ENCODE peak calls at places on chromosomes 12 and 14, in ten cellular contexts. E, Z, L, B, P, A, C, U, G and M are unnamed samples.

GRCh38 chr12:108854055-108854452 is 3.3 kb downstream of the SSH1 start:
- DNase-seq in Z (no peak), G (peak; percentile 79), B (peak; percentile 82), E (peak; percentile 49), C (no peak), U (peak; percentile 92), P (no peak), L (no peak), A (no peak), M (no peak)

GRCh38 chr14:68571073-68571703 is 221.7 kb downstream of the ZFP36L1 start:
- DNase-seq in C (no peak), Z (no peak), A (no peak), L (no peak), B (no peak), U (no peak), E (no peak), G (no peak), P (no peak), M (no peak)

GRCh38 chr14:97943619-97944018 is 1146.4 kb downstream of the VRK1 start:
- DNase-seq in B (no peak), C (no peak), A (no peak), E (no peak), G (no peak), U (no peak), Z (no peak), L (no peak), P (no peak), M (no peak)

GRCh38 chr14:92719421-92719820 is 29.0 kb downstream of the LGMN start:
- DNase-seq in P (no peak), G (no peak), A (no peak), L (no peak), E (no peak), B (no peak), Z (no peak), C (no peak), U (no peak), M (no peak)

GRCh38 chr12:70264067-70264867 is 21.0 kb downstream of the CNOT2 start:
- DNase-seq in U (no peak), Z (no peak), A (no peak), B (no peak), C (no peak), L (no peak), P (no peak), E (no peak), G (no peak), M (no peak)

GRCh38 chr12:69929531-69929930 is 104.5 kb downstream of the MYRFL start:
- DNase-seq in A (no peak), Z (no peak), U (peak; percentile 67), E (no peak), C (no peak), G (no peak), P (no peak), B (no peak), L (no peak), M (no peak)

GRCh38 chr14:76715102-76715926 is 46.0 kb upstream of the VASH1 start:
- DNase-seq in A (no peak), E (no peak), U (no peak), L (no peak), C (no peak), Z (no peak), G (no peak), P (no peak), B (no peak), M (no peak)

GRCh38 chr14:80456200-80456599 is 244.9 kb upstream of the DIO2 start:
- DNase-seq in C (no peak), B (no peak), Z (no peak), E (no peak), U (peak; percentile 65), P (no peak), A (no peak), G (no peak), L (no peak), M (no peak)

GRCh38 chr14:59631237-59631636 is 54.6 kb upstream of the CCDC175 start:
- DNase-seq in A (no peak), B (peak; percentile 12), Z (no peak), C (no peak), L (no peak), G (no peak), P (no peak), U (no peak), E (peak; percentile 84), M (no peak)

GRCh38 chr14:94001501-94002396 is 4.6 kb downstream of the CCDC197 start:
- DNase-seq in Z (peak; percentile 41), U (peak; percentile 49), G (peak; percentile 41), E (peak; percentile 87), B (peak; percentile 73), L (peak; percentile 38), C (peak; percentile 62), A (peak; percentile 52), P (peak; percentile 61), M (peak; percentile 59)

GRCh38 chr12:12428047-12428446 is 71.2 kb downstream of the BORCS5 start:
- DNase-seq in Z (no peak), E (no peak), G (no peak), A (no peak), C (no peak), U (no peak), B (no peak), P (no peak), L (no peak), M (no peak)

GRCh38 chr14:90382491-90383125 is 14.2 kb upstream of the CALM1 start:
- DNase-seq in G (peak; percentile 74), B (peak; percentile 75), C (peak; percentile 69), U (peak; percentile 78), L (peak; percentile 60), Z (peak; percentile 55), A (peak; percentile 46), P (no peak), E (peak; percentile 83), M (peak; percentile 78)

GRCh38 chr12:91986084-91986483 is 159.6 kb downstream of the BTG1 start:
- DNase-seq in C (no peak), B (peak; percentile 39), G (no peak), P (no peak), Z (no peak), A (no peak), L (no peak), E (peak; percentile 44), U (peak; percentile 74), M (no peak)

GRCh38 chr14:64680013-64680674 is 24.1 kb upstream of the PLEKHG3 start:
- DNase-seq in Z (no peak), G (peak; percentile 54), L (no peak), P (no peak), A (no peak), E (no peak), C (no peak), B (peak; percentile 32), U (peak; percentile 24), M (no peak)

GRCh38 chr14:68627868-68628604 is 164.8 kb downstream of the ZFP36L1 start:
- DNase-seq in A (peak; percentile 41), B (no peak), U (peak; percentile 28), Z (peak; percentile 38), C (peak; percentile 71), G (no peak), L (peak; percentile 71), P (peak; percentile 34), E (peak; percentile 83), M (peak; percentile 82)

GRCh38 chr12:46366771-46367170 is 5.8 kb downstream of the SLC38A2 start:
- DNase-seq in E (no peak), P (no peak), L (no peak), B (no peak), C (no peak), U (no peak), A (no peak), G (no peak), Z (no peak), M (no peak)
- H3K4me3 ChIP-seq in E (no peak overlapping the region), P (no peak overlapping the region), L (no peak overlapping the region), B (peak overlapping the region; percentile 91), C (no peak overlapping the region), U (peak overlapping the region; percentile 64), A (no peak overlapping the region), G (peak overlapping the region; percentile 88), Z (no peak overlapping the region), M (peak overlapping the region; percentile 90)

GRCh38 chr12:3363608-3364007 is 127.4 kb upstream of the PRMT8 start:
- DNase-seq in E (no peak), B (no peak), Z (no peak), U (no peak), P (no peak), G (peak; percentile 21), A (no peak), L (no peak), C (no peak), M (no peak)

GRCh38 chr12:3364226-3364625 is 126.8 kb upstream of the PRMT8 start:
- DNase-seq in U (no peak), G (no peak), L (no peak), A (no peak), E (no peak), Z (no peak), B (no peak), C (no peak), P (no peak), M (no peak)

GRCh38 chr12:3362751-3363150 is 128.3 kb upstream of the PRMT8 start:
- DNase-seq in A (no peak), C (no peak), U (no peak), Z (no peak), B (peak; percentile 4), P (no peak), G (no peak), E (no peak), L (no peak), M (no peak)

GRCh38 chr12:3359478-3359877 is 131.5 kb upstream of the PRMT8 start:
- DNase-seq in E (no peak), U (no peak), B (no peak), G (no peak), P (no peak), L (no peak), A (no peak), C (no peak), Z (no peak), M (no peak)

DNA sequence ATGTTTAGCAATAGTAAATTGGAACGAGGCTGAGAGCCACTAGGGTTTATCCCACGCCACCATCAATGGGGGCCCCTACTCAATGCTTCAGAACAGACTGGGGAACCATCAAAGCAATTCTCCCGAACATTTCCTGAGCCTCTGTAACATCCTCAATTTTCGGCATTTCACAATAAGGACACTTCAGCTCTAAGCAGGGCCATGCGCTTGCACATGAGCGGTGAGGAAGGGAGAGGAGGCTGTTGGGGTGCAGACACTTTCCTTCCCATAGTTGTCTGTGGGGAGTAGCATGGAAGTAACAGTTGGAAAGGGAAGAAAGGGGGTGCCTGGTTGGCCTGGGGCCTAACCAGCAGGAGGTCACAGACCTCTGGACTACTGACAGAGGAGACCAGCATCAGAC is 129.8 kb upstream of the PRMT8 start:
- DNase-seq in Z (no peak), U (no peak), P (no peak), E (no peak), G (no peak), C (no peak), B (no peak), A (no peak), L (no peak), M (no peak)
- H3K4me1 ChIP-seq in Z (no peaks in the 10 kb centered on the region), U (no peaks in the 10 kb centered on the region), P (no peaks in the 10 kb centered on the region), E (no peaks in the 10 kb centered on the region), G (peaks cover 10% of the 10 kb centered on the region), C (peaks cover 37% of the 10 kb centered on the region), B (no peaks in the 10 kb centered on the region), A (no peaks in the 10 kb centered on the region), L (peaks cover 7% of the 10 kb centered on the region), M (peaks cover 4% of the 10 kb centered on the region)

GRCh38 chr12:110739894-110740293 is 2.8 kb downstream of the PPP1CC start:
- DNase-seq in G (no peak), B (no peak), L (no peak), E (no peak), A (no peak), U (peak; percentile 18), C (no peak), P (no peak), Z (no peak), M (no peak)
- H3K4me3 ChIP-seq in G (peak overlapping the region; percentile 84), B (peak overlapping the region; percentile 98), L (no peak overlapping the region), E (no peak overlapping the region), A (peak overlapping the region; percentile 3), U (peak overlapping the region; percentile 9), C (no peak overlapping the region), P (peak overlapping the region; percentile 7), Z (peak overlapping the region; percentile 33), M (peak overlapping the region; percentile 100)

GRCh38 chr14:55873229-55873628 is 245.0 kb upstream of the PELI2 start:
- DNase-seq in Z (no peak), A (no peak), U (no peak), L (no peak), G (no peak), C (no peak), E (no peak), B (no peak), P (no peak), M (no peak)
- H3K4me1 ChIP-seq in Z (no peaks in the 10 kb centered on the region), A (no peaks in the 10 kb centered on the region), U (no peaks in the 10 kb centered on the region), L (no peaks in the 10 kb centered on the region), G (no peaks in the 10 kb centered on the region), C (peaks cover 3% of the 10 kb centered on the region), E (no peaks in the 10 kb centered on the region), B (no peaks in the 10 kb centered on the region), P (no peaks in the 10 kb centered on the region), M (no peaks in the 10 kb centered on the region)